ENCODE peak calls at places on chromosomes 5 and 9, in seven cellular contexts. V is fibroblast of lung, D is brain microvascular endothelial cell, R is AG09309, L is cardiac muscle cell, H is foreskin fibroblast, E is kidney epithelial cell. B is an unnamed sample.

GRCh38 chr9:34701023-34701768 is 8.7 kb downstream of the CCL21 start:
- DNase-seq in V (peak), D (peak), H (peak), L (peak), E (no peak), R (no peak), B (peak)

GRCh38 chr5:81838307-81838906 is 87.5 kb upstream of the SSBP2 start:
- DNase-seq in E (no peak), V (peak), L (peak), D (peak), H (no peak), R (peak), B (peak)

GRCh38 chr5:88140396-88140862 is 128.2 kb downstream of the TMEM161B start:
- DNase-seq in H (no peak), L (peak), R (no peak), E (no peak), D (no peak), V (peak), B (no peak)

GRCh38 chr5:5781335-5781734 is 358.9 kb downstream of the ICE1 start:
- DNase-seq in V (no peak), L (no peak), E (no peak), R (no peak), D (no peak), H (no peak), B (no peak)

GRCh38 chr5:126831175-126831574 is 54.2 kb downstream of the LMNB1 start:
- DNase-seq in R (no peak), E (no peak), H (no peak), D (no peak), V (no peak), L (no peak), B (no peak)

GRCh38 chr5:136036991-136037705 is 8.4 kb downstream of the TGFBI start:
- DNase-seq in E (peak), R (peak), D (no peak), H (peak), L (no peak), V (peak), B (no peak)

GRCh38 chr9:33167949-33168535 is 906 bp upstream of the B4GALT1 start:
- DNase-seq in L (peak), V (no peak), D (no peak), E (no peak), R (no peak), H (no peak), B (no peak)

GRCh38 chr5:137122558-137122957 is 376.6 kb downstream of the SPOCK1 start:
- DNase-seq in L (no peak), H (no peak), R (no peak), D (no peak), V (no peak), E (no peak), B (no peak)

GRCh38 chr5:13955896-13956295 is 11.4 kb upstream of the DNAH5 start:
- DNase-seq in H (no peak), D (no peak), R (no peak), L (no peak), E (no peak), V (peak), B (no peak)

GRCh38 chr9:86638109-86638508 is 283.9 kb upstream of the TUT7 start:
- DNase-seq in E (no peak), V (no peak), D (no peak), H (no peak), R (no peak), L (no peak), B (no peak)

GRCh38 chr9:130998596-130999264 is 10.2 kb upstream of the LAMC3 start:
- DNase-seq in H (no peak), R (no peak), E (no peak), D (no peak), V (no peak), L (no peak), B (peak)
- TF ChIP-seq CTCF in H (no peak), R (no peak), E (no peak), D (no peak), V (no peak), L (no peak), B (no peak)

GRCh38 chr9:137454506-137455360 is 4.4 kb downstream of the NSMF start:
- DNase-seq in V (peak), R (no peak), L (peak), H (no peak), D (no peak), E (no peak), B (peak)

GRCh38 chr9:137451976-137452760 is 7.0 kb downstream of the NSMF start:
- DNase-seq in D (no peak), V (no peak), H (no peak), L (no peak), E (no peak), R (no peak), B (no peak)

GRCh38 chr9:137454145-137454505 is 5.0 kb downstream of the NSMF start:
- DNase-seq in L (peak), R (no peak), V (no peak), D (no peak), H (no peak), E (no peak), B (peak)

GRCh38 chr9:137453643-137454081 is 5.5 kb downstream of the NSMF start:
- DNase-seq in R (no peak), L (peak), E (no peak), V (peak), D (peak), H (peak), B (peak)

GRCh38 chr9:137452761-137453642 is 6.1 kb downstream of the NSMF start:
- DNase-seq in R (no peak), L (no peak), E (no peak), H (no peak), D (no peak), V (no peak), B (no peak)
- H3K4me3 ChIP-seq in R (no peak), L (no peak), E (no peak), H (peak), D (peak), V (peak), B (no peak)

DNA sequence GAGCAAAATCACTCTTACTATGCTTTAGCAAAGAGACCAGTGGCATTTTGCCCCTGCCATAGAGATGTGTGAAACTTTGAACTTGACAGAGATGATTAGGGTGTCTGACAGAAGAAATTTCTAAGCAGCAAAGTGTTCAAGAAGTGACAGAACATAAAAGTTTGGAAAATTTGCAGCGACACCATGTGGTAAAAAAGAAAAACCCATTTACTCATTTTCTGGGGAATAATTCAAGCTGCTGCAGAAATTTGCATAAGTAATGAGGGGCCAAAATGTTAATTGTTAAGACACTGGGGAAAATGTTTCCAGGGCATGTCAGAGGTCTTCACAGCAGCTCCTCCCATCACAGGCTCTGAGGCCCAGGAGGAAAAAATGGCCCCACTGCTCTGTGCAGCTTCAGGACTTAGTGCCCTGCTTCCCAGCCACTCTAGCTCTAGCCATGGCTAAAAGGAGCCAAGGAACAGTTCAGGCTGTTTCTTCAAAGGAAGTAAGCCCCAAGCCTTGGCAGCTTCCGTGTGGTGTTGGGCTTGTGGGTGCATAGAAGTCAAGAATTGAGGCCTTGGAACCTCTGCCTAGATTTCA is 6.1 kb upstream of the AP3B1 start:
- DNase-seq in H (no peak), R (peak), E (no peak), V (no peak), D (no peak), L (no peak), B (peak)
- TF ChIP-seq CTCF in H (peak), R (peak), E (no peak), V (peak), D (peak), L (peak), B (peak)

DNA sequence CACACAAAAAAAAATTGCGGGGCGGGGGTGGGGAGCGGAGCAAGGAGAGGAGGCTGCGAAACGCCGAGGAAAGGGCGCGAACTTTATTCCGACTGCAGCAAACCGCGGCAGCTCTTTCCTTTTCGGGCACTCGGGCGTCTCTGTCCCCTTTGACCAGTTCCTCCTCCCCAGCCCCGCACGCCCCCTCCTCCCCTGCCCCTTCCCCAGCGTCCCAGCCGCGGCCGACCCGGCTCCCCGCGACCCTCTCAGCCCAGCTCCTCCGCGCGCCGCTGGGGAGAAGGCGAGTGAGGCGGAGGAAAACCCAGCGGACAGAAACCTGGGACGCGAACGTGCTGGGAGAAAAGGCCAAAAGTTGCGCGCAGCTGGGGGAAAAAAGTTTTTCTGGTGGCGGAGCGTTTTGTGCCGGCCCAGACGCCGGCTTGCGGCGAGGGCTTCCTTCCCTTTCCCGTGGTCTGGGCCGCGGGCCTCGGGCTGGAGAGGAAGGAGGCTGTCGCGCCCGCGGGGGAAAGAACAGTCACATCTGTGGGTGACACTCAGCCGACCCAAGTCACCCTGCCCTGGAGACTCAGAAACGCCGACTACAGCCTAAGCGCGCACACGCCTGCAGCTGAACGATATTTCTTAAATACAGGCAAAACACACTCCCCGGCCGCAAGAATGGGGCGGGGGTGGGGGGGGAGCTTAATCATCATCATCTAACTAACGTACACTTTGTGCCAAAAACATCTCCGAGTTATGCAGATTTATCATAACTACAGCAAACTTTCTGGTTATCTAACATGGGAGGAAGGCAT is 1.1 kb upstream of the BNC2 start:
- DNase-seq in D (peak), V (peak), H (peak), E (no peak), L (peak), R (no peak), B (peak)
- H3K4me3 ChIP-seq in D (peak), V (peak), H (peak), E (peak), L (peak), R (peak), B (peak)

DNA sequence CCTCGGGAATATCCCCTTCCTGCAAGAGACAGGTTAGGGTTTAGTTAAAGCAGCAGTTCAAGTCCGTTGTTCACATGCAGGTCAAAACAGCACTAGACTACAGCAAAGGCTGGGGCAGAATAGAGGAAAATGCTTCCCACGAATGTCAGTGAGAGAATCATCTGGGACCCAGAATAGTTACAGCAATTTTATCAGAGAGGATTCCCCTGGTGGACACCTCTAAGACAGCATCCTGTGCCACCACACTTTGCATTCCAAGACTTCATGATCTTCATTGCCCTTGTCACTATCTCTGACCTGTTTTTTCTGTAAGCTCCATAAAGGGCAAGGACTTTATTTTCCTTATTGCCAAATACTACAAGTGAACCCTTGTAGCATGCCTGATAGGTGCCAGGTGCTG is 12.9 kb downstream of the GRXCR2 start:
- DNase-seq in L (no peak), R (no peak), V (no peak), D (no peak), E (no peak), H (no peak), B (no peak)
- TF ChIP-seq CTCF in L (peak), R (no peak), V (no peak), D (peak), E (peak), H (no peak), B (no peak)

GRCh38 chr5:151406322-151406947 is 41.0 kb upstream of the SLC36A1 start:
- DNase-seq in R (no peak), V (no peak), L (peak), H (peak), D (peak), E (no peak), B (peak)
- H3K4me3 ChIP-seq in R (no peak), V (no peak), L (no peak), H (no peak), D (no peak), E (no peak), B (no peak)

GRCh38 chr5:128216285-128216684 is 132.7 kb downstream of the SLC12A2 start:
- DNase-seq in D (no peak), H (no peak), L (no peak), R (no peak), V (no peak), E (no peak), B (no peak)
- TF ChIP-seq CTCF in D (no peak), H (no peak), L (no peak), R (no peak), V (no peak), E (no peak), B (no peak)

DNA sequence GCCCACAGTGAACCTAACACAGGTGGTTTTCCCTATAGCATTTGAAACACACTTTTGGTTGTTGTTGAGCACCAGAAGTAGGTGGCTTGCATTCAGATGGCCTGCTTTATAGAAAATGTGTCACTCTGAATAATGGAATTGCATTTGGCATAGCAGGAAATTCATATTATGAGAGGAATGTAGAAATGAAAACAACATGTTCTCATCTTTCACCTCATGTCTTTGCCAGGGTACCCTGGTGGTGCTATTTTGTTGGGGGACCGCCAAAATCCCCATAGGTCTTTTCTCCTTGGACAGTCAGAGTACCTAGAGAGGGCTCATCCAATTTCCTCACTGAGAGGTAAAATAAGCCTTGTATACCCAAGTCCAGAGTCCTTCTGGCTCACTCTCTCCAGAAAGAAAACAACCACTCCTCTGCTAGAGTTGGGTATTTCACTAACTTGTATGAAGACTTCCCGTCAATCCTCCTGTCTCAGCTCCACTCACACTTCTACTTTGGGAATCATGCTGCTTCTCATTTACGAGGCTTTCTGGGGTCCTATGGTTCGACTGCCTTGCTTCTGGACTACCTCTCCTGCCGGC is 67.4 kb downstream of the MRPS27 start:
- DNase-seq in L (no peak), H (peak), R (no peak), E (no peak), V (peak), D (peak), B (peak)
- H3K4me3 ChIP-seq in L (no peak), H (no peak), R (no peak), E (no peak), V (no peak), D (no peak), B (no peak)

GRCh38 chr5:2207966-2208544 is 325.3 kb upstream of the IRX4 start:
- DNase-seq in R (no peak), E (no peak), H (no peak), V (peak), L (peak), D (no peak), B (no peak)
- TF ChIP-seq CTCF in R (no peak), E (peak), H (no peak), V (peak), L (no peak), D (no peak), B (no peak)

DNA sequence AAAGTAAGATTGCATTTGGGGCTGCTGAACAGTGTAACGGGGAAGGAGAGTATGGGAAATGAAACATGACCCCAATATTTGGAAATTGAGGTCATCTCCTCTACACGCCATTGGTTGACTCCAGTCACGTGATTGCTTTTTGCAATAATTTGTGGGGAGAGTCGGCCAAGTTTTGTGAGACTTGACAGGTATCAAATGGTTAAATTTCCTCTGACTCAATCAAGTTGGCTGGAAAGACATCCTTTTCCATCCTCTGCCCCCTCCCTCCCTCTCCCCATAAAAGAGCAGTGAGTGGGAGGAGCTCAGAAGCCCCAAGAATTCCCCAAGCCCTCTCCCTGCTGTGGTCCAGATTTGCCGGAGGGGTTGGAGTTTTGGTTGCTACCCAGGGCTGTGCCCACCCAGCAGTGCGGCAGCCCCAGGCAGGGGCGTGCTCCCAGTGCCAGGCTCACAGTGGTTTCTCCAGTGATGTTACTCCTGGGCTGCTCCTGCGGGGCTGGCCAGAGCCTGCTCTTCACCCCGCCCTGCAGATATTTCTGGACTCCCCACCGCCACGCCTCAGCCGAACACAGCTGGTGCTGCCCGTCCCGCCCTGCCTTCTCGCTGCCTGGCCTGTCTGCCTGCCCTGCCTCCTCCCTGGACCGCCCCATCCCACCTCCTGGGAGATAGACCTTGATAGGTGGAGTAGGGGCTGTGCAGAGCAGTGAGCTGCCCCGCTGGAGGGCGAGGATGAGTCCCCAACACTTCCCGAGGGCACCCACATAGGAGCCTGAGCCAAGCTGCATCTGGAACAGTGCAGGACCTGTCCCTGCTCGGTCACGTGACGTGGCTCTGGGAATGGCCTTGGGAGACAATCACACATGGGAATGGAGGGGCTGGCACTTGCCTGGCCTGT is 3.4 kb downstream of the COL5A1 start:
- DNase-seq in E (peak), L (no peak), R (peak), V (peak), D (peak), H (peak), B (peak)
- H3K4me3 ChIP-seq in E (no peak), L (no peak), R (peak), V (peak), D (peak), H (peak), B (peak)

B was measured in fibroblast of the aortic adventitia.